ENCODE peak calls at places on chromosomes 4 and X, in six cellular contexts. One of them, this sample, is unnamed.

GRCh38 chr4:3563403-3563802 is 31.2 kb upstream of the LRPAP1 start:
- DNase-seq in HepG2: no peak
- DNase-seq in K562: no peak
- DNase-seq in HCT116: no peak
- DNase-seq in GM23338: no peak
- DNase-seq in H1: no peak
- DNase-seq in this sample: no peak

GRCh38 chr4:65665951-65666523 is 4.3 kb downstream of the EPHA5 start:
- DNase-seq in HCT116: no peak
- DNase-seq in K562: no peak
- DNase-seq in H1: no peak
- DNase-seq in HepG2: no peak
- DNase-seq in GM23338: peak; percentile 16
- DNase-seq in this sample: no peak

GRCh38 chrX:72105436-72105835 is 26.3 kb downstream of the RTL5 start:
- DNase-seq in H1: no peak
- DNase-seq in K562: no peak
- DNase-seq in GM23338: no peak
- DNase-seq in HCT116: no peak
- DNase-seq in HepG2: no peak
- DNase-seq in this sample: no peak

GRCh38 chrX:64894454-64895038 is 81.7 kb downstream of the ZC4H2 start:
- DNase-seq in K562: peak; percentile 15
- DNase-seq in HepG2: peak; percentile 36
- DNase-seq in H1: peak; percentile 21
- DNase-seq in GM23338: peak; percentile 64
- DNase-seq in HCT116: peak; percentile 12
- DNase-seq in this sample: no peak

GRCh38 chr4:183722738-183723560 is 63.9 kb downstream of the TRAPPC11 start:
- DNase-seq in HCT116: no peak
- DNase-seq in GM23338: peak; percentile 79
- DNase-seq in K562: no peak
- DNase-seq in H1: peak; percentile 13
- DNase-seq in HepG2: no peak
- DNase-seq in this sample: no peak

GRCh38 chr4:94564252-94564651 is 112.5 kb downstream of the PDLIM5 start:
- DNase-seq in HCT116: no peak
- DNase-seq in HepG2: peak; percentile 93
- DNase-seq in K562: no peak
- DNase-seq in H1: no peak
- DNase-seq in GM23338: peak; percentile 16
- DNase-seq in this sample: no peak

GRCh38 chr4:120071192-120071795 is 4.6 kb upstream of the MAD2L1 start:
- DNase-seq in HCT116: peak; percentile 57
- DNase-seq in K562: peak; percentile 25
- DNase-seq in H1: no peak
- DNase-seq in GM23338: peak; percentile 64
- DNase-seq in HepG2: peak; percentile 43
- DNase-seq in this sample: peak; percentile 69

GRCh38 chr4:25955705-25956104 is 41.7 kb downstream of the SMIM20 start:
- DNase-seq in H1: no peak
- DNase-seq in K562: no peak
- DNase-seq in HCT116: no peak
- DNase-seq in GM23338: peak; percentile 28
- DNase-seq in HepG2: no peak
- DNase-seq in this sample: no peak

GRCh38 chr4:99587302-99587701 is 12.7 kb downstream of the MTTP start:
- DNase-seq in K562: no peak
- DNase-seq in H1: no peak
- DNase-seq in HepG2: no peak
- DNase-seq in HCT116: no peak
- DNase-seq in GM23338: no peak
- DNase-seq in this sample: no peak

GRCh38 chr4:88582493-88582892 is 9.8 kb upstream of the HERC3 start:
- DNase-seq in HCT116: no peak
- DNase-seq in K562: no peak
- DNase-seq in GM23338: no peak
- DNase-seq in H1: no peak
- DNase-seq in HepG2: no peak
- DNase-seq in this sample: no peak

GRCh38 chrX:43808231-43808630 is 74.0 kb downstream of the MAOB start:
- DNase-seq in GM23338: no peak
- DNase-seq in K562: no peak
- DNase-seq in HCT116: no peak
- DNase-seq in H1: no peak
- DNase-seq in HepG2: no peak
- DNase-seq in this sample: no peak

GRCh38 chr4:123478859-123479345 is 82.3 kb downstream of the SPRY1 start:
- DNase-seq in HCT116: peak; percentile 64
- DNase-seq in GM23338: no peak
- DNase-seq in HepG2: peak; percentile 100
- DNase-seq in K562: no peak
- DNase-seq in H1: no peak
- DNase-seq in this sample: no peak

GRCh38 chr4:1452431-1453051 is 46.3 kb upstream of the NKX1-1 start:
- DNase-seq in K562: no peak
- DNase-seq in H1: no peak
- DNase-seq in HCT116: no peak
- DNase-seq in GM23338: no peak
- DNase-seq in HepG2: no peak
- DNase-seq in this sample: no peak
- TF ChIP-seq EZH2 in K562: no peak
- TF ChIP-seq EZH2 in H1: no peak
- TF ChIP-seq EZH2 in HCT116: no peak
- TF ChIP-seq EZH2 in GM23338: no peak
- TF ChIP-seq EZH2 in HepG2: no peak
- TF ChIP-seq EZH2 in this sample: no peak

GRCh38 chrX:45750639-45751038 is 550.0 kb upstream of the DIPK2B start:
- DNase-seq in K562: no peak
- DNase-seq in H1: no peak
- DNase-seq in HCT116: no peak
- DNase-seq in HepG2: no peak
- DNase-seq in GM23338: no peak
- DNase-seq in this sample: no peak
- TF ChIP-seq POLR2AphosphoS5 in K562: no peak
- TF ChIP-seq POLR2AphosphoS5 in H1: no peak
- TF ChIP-seq POLR2AphosphoS5 in HCT116: peak; percentile 39
- TF ChIP-seq POLR2AphosphoS5 in HepG2: no peak
- TF ChIP-seq POLR2AphosphoS5 in GM23338: no peak
- TF ChIP-seq POLR2AphosphoS5 in this sample: no peak

GRCh38 chrX:96386981-96387380 is 297.7 kb upstream of the DIAPH2 start:
- DNase-seq in HepG2: no peak
- DNase-seq in K562: no peak
- DNase-seq in GM23338: no peak
- DNase-seq in H1: no peak
- DNase-seq in HCT116: no peak
- DNase-seq in this sample: no peak
- H3K27ac ChIP-seq in HepG2: no peak overlapping the region
- H3K27ac ChIP-seq in K562: no peak overlapping the region
- H3K27ac ChIP-seq in GM23338: no peak overlapping the region
- H3K27ac ChIP-seq in H1: no peak overlapping the region
- H3K27ac ChIP-seq in HCT116: no peak overlapping the region
- H3K27ac ChIP-seq in this sample: no peak overlapping the region

DNA sequence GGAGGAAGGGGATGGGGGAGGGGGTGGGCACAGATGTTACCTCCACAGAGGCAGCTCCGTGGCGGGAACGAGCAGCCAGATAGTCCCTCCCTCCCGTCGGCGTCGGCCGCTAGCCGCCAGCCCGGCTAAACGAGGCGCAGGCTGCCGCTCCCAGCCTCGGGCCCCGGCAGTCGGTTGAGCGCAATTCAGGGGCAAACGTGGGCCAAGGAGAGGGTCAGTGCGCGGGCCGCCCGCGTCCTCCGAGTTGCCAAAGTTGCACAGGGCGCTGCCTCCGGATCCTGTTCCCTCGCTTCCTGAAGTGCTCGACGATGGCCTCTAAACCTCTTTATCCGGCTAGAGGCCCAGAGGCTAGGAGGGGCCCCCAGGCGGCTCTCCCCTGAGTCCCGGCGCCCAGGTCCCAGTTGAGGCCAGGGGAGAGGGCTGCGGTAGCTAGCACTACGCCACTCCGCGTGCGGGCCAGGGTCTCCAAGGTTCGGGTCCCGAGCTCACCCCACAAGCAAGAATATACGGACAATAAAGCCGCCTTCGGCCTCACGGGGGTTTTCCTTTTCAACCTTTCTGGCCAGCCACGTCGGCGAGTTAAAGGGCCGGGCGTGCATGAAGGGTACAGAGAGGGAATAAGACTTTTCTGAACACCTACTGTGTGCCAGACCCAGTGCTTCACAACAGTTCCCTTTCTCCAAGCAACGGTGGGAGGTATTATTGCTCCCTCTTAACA is 138.7 kb upstream of the ZIC3 start:
- DNase-seq in H1: no peak
- DNase-seq in HCT116: no peak
- DNase-seq in HepG2: no peak
- DNase-seq in GM23338: peak; percentile 48
- DNase-seq in K562: no peak
- DNase-seq in this sample: no peak
- TF ChIP-seq EZH2 in H1: no peak
- TF ChIP-seq EZH2 in HCT116: no peak
- TF ChIP-seq EZH2 in HepG2: no peak
- TF ChIP-seq EZH2 in GM23338: peak; percentile 24
- TF ChIP-seq EZH2 in K562: no peak
- TF ChIP-seq EZH2 in this sample: no peak

DNA sequence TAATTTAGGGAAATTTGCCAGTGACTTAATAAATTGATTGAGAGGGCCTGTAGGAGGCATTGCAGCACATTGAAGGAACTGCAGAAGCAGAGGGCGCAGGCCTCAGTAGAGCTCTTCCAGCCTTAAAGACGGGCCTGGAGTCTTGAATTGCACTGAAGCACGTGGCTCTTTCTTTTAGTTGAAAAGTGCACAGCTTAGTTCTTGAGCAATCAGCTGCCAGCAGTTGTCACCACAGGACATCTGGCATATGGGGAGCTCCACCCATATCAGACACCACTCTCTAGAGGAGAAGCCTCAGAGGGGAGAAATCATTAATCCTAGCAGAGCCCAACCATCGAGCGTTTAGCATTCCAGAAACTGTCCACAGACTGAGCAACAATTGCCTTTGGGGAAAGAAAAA is 16.0 kb upstream of the FGF16 start:
- DNase-seq in GM23338: peak; percentile 18
- DNase-seq in H1: no peak
- DNase-seq in K562: no peak
- DNase-seq in HepG2: no peak
- DNase-seq in HCT116: no peak
- DNase-seq in this sample: peak; percentile 35
- TF ChIP-seq POLR2AphosphoS5 in GM23338: no peak
- TF ChIP-seq POLR2AphosphoS5 in H1: no peak
- TF ChIP-seq POLR2AphosphoS5 in K562: no peak
- TF ChIP-seq POLR2AphosphoS5 in HepG2: no peak
- TF ChIP-seq POLR2AphosphoS5 in HCT116: no peak
- TF ChIP-seq POLR2AphosphoS5 in this sample: no peak

DNA sequence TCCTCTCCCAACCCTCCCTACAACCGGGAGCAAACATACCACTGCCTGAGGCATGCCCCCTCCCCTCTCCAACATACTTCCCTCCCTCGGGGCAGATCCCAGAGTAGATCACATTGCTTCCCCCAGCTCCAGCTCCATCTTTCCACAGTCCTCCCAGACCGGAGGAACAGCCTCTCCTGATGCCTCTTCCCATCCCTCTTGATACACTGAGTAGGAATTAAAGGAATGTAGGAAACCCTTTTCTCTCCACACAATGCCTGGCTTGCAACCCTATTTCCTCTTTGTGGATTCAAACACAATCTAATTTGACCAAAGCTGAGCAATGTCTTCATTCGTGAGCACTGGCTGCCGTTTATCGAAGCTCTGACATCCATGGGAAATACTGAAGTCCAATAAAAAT is 339.8 kb downstream of the BCOR start:
- DNase-seq in H1: no peak
- DNase-seq in HCT116: no peak
- DNase-seq in GM23338: no peak
- DNase-seq in K562: no peak
- DNase-seq in HepG2: no peak
- DNase-seq in this sample: no peak
- H3K27ac ChIP-seq in H1: no peak overlapping the region
- H3K27ac ChIP-seq in HCT116: no peak overlapping the region
- H3K27ac ChIP-seq in GM23338: no peak overlapping the region
- H3K27ac ChIP-seq in K562: no peak overlapping the region
- H3K27ac ChIP-seq in HepG2: no peak overlapping the region
- H3K27ac ChIP-seq in this sample: no peak overlapping the region